ENCODE peak calls at places on chromosomes 6 and 20, in six cellular contexts. A is T-cell, U is osteocyte, X is NCI-H2171 treated with DMSO at 0.1 percent for 48 hours, C is T-helper 1 cell, M is RWPE1. D is an unnamed sample.

GRCh38 chr6:160030103-160030502 is 61.2 kb downstream of the IGF2R start:
- DNase-seq in A (no peak), U (no peak), X (peak), C (no peak), M (peak), D (no peak)

GRCh38 chr20:18431206-18431605 is 35.6 kb downstream of the DZANK1 start:
- DNase-seq in A (no peak), U (no peak), X (no peak), C (no peak), M (no peak), D (no peak)

GRCh38 chr6:49541210-49541724 is 9.2 kb upstream of the C6orf141 start:
- DNase-seq in A (no peak), U (no peak), X (no peak), C (no peak), M (peak), D (peak)

GRCh38 chr6:133587841-133588240 is 301.1 kb upstream of the TCF21 start:
- DNase-seq in A (no peak), U (no peak), X (no peak), C (no peak), M (no peak), D (no peak)

GRCh38 chr20:34541264-34541901 is 17.1 kb upstream of the MAP1LC3A start:
- DNase-seq in A (no peak), U (no peak), X (no peak), C (peak), M (no peak), D (no peak)

GRCh38 chr20:47008842-47009518 is 114.3 kb downstream of the EYA2 start:
- DNase-seq in A (no peak), U (no peak), X (no peak), C (no peak), M (no peak), D (no peak)

GRCh38 chr20:2713285-2713684 is 20.7 kb downstream of the EBF4 start:
- DNase-seq in A (no peak), U (peak), X (no peak), C (no peak), M (no peak), D (no peak)

GRCh38 chr6:148294059-148294458 is 48.6 kb upstream of the SASH1 start:
- DNase-seq in A (no peak), U (no peak), X (no peak), C (no peak), M (no peak), D (no peak)

GRCh38 chr6:110392727-110393126 is 22.6 kb downstream of the DDO start:
- DNase-seq in A (no peak), U (no peak), X (no peak), C (no peak), M (no peak), D (no peak)

GRCh38 chr20:63169731-63170130 is 46.2 kb downstream of the YTHDF1 start:
- DNase-seq in A (no peak), U (no peak), X (no peak), C (no peak), M (no peak), D (no peak)

GRCh38 chr20:50267041-50267865 is 76.6 kb downstream of the CEBPB start:
- DNase-seq in A (no peak), U (no peak), X (peak), C (no peak), M (peak), D (peak)

GRCh38 chr6:46704562-46704961 is 16.9 kb downstream of the TDRD6 start:
- DNase-seq in A (no peak), U (no peak), X (no peak), C (no peak), M (peak), D (peak)

GRCh38 chr6:47780510-47781356 is 1.1 kb upstream of the OPN5 start:
- DNase-seq in A (no peak), U (no peak), X (peak), C (peak), M (peak), D (peak)

GRCh38 chr6:131923356-131923755 is 27.8 kb downstream of the CCN2 start:
- DNase-seq in A (no peak), U (no peak), X (peak), C (no peak), M (no peak), D (peak)

GRCh38 chr20:20837574-20838021 is 125.2 kb upstream of the RALGAPA2 start:
- DNase-seq in A (no peak), U (no peak), X (peak), C (no peak), M (peak), D (peak)

GRCh38 chr20:61608275-61609085 is 356.4 kb downstream of the CDH4 start:
- DNase-seq in A (no peak), U (no peak), X (no peak), C (no peak), M (peak), D (peak)

GRCh38 chr6:25990172-25990873 is 27.7 kb downstream of the TRIM38 start:
- DNase-seq in A (no peak), U (no peak), X (no peak), C (no peak), M (no peak), D (no peak)

GRCh38 chr6:140711019-140711613 is 1336.7 kb upstream of the CITED2 start:
- DNase-seq in A (no peak), U (no peak), X (peak), C (no peak), M (no peak), D (no peak)

GRCh38 chr6:135145509-135145865 is 35.6 kb upstream of the MYB start:
- DNase-seq in A (no peak), U (no peak), X (no peak), C (no peak), M (no peak), D (no peak)

GRCh38 chr6:54618597-54618996 is 228.0 kb upstream of the FAM83B start:
- DNase-seq in A (no peak), U (no peak), X (no peak), C (no peak), M (no peak), D (no peak)

GRCh38 chr20:19937651-19938420 is 79.3 kb upstream of the NAA20 start:
- DNase-seq in A (no peak), U (no peak), X (no peak), C (no peak), M (no peak), D (no peak)

GRCh38 chr6:135002229-135002844 is 52.3 kb downstream of the HBS1L start:
- DNase-seq in A (no peak), U (no peak), X (peak), C (no peak), M (peak), D (peak)

GRCh38 chr6:77454386-77454785 is 8.9 kb downstream of the HTR1B start:
- DNase-seq in A (no peak), U (no peak), X (no peak), C (no peak), M (peak), D (no peak)

GRCh38 chr6:71410681-71411080 is 122.1 kb downstream of the OGFRL1 start:
- DNase-seq in A (no peak), U (no peak), X (no peak), C (no peak), M (no peak), D (no peak)

GRCh38 chr6:75600694-75601265 is 900 bp upstream of the SENP6 start:
- DNase-seq in A (no peak), U (no peak), X (peak), C (no peak), M (no peak), D (no peak)

GRCh38 chr6:111564482-111564945 is 41.2 kb downstream of the TRAF3IP2 start:
- DNase-seq in A (no peak), U (no peak), X (peak), C (no peak), M (no peak), D (no peak)

GRCh38 chr6:96939019-96939805 is 14.7 kb downstream of the KLHL32 start:
- DNase-seq in A (no peak), U (no peak), X (peak), C (no peak), M (peak), D (peak)

GRCh38 chr6:47092249-47092648 is 50.1 kb upstream of the ADGRF1 start:
- DNase-seq in A (no peak), U (no peak), X (peak), C (no peak), M (no peak), D (no peak)

GRCh38 chr6:151679081-151679480 is 128.4 kb upstream of the ESR1 start:
- DNase-seq in A (no peak), U (no peak), X (no peak), C (no peak), M (no peak), D (no peak)

D was measured in COLO829.